ENCODE peak calls at places on chromosome 1, in five cellular contexts. One of them, this sample, is unnamed.

GRCh38 chr1:2240251-2241156 is 12.4 kb downstream of the SKI start:
- DNase-seq in fibroblast of mammary gland: peak; percentile 36
- DNase-seq in left ventricle myocardium inferior: peak; percentile 80
- DNase-seq in Calu3: no peak
- DNase-seq in pancreas: peak; percentile 56
- DNase-seq in this sample: peak; percentile 67

GRCh38 chr1:17606826-17607440 is 67.4 kb downstream of the ARHGEF10L start:
- DNase-seq in left ventricle myocardium inferior: peak; percentile 73
- DNase-seq in fibroblast of mammary gland: peak; percentile 66
- DNase-seq in pancreas: peak; percentile 80
- DNase-seq in Calu3: peak; percentile 69
- DNase-seq in this sample: peak; percentile 77

GRCh38 chr1:159172599-159173291 is 1.3 kb downstream of the CADM3 start:
- DNase-seq in left ventricle myocardium inferior: peak; percentile 33
- DNase-seq in Calu3: no peak
- DNase-seq in pancreas: no peak
- DNase-seq in fibroblast of mammary gland: peak; percentile 49
- DNase-seq in this sample: no peak

GRCh38 chr1:240001177-240001740 is 90.4 kb upstream of the FMN2 start:
- DNase-seq in Calu3: no peak
- DNase-seq in fibroblast of mammary gland: peak; percentile 19
- DNase-seq in pancreas: no peak
- DNase-seq in left ventricle myocardium inferior: no peak
- DNase-seq in this sample: no peak

GRCh38 chr1:230832466-230832865 is 35.9 kb downstream of the C1orf198 start:
- DNase-seq in left ventricle myocardium inferior: no peak
- DNase-seq in pancreas: no peak
- DNase-seq in Calu3: no peak
- DNase-seq in fibroblast of mammary gland: peak; percentile 73
- DNase-seq in this sample: no peak

GRCh38 chr1:116311756-116312691 is 61.0 kb upstream of the ATP1A1 start:
- DNase-seq in pancreas: peak; percentile 67
- DNase-seq in left ventricle myocardium inferior: no peak
- DNase-seq in Calu3: peak; percentile 30
- DNase-seq in fibroblast of mammary gland: no peak
- DNase-seq in this sample: peak; percentile 10

GRCh38 chr1:29450591-29450990 is 214.3 kb downstream of the PTPRU start:
- DNase-seq in left ventricle myocardium inferior: no peak
- DNase-seq in pancreas: no peak
- DNase-seq in Calu3: no peak
- DNase-seq in fibroblast of mammary gland: no peak
- DNase-seq in this sample: no peak

GRCh38 chr1:185767721-185768120 is 33.5 kb downstream of the HMCN1 start:
- DNase-seq in left ventricle myocardium inferior: no peak
- DNase-seq in pancreas: no peak
- DNase-seq in Calu3: no peak
- DNase-seq in fibroblast of mammary gland: no peak
- DNase-seq in this sample: no peak

GRCh38 chr1:154720328-154721301 is 112.6 kb upstream of the ADAR start:
- DNase-seq in fibroblast of mammary gland: no peak
- DNase-seq in pancreas: no peak
- DNase-seq in Calu3: no peak
- DNase-seq in left ventricle myocardium inferior: no peak
- DNase-seq in this sample: no peak

GRCh38 chr1:187471555-187471954 is 642.8 kb downstream of the PLA2G4A start:
- DNase-seq in Calu3: no peak
- DNase-seq in left ventricle myocardium inferior: no peak
- DNase-seq in pancreas: no peak
- DNase-seq in fibroblast of mammary gland: no peak
- DNase-seq in this sample: no peak

GRCh38 chr1:233983811-233984210 is 79.3 kb downstream of the SLC35F3 start:
- DNase-seq in left ventricle myocardium inferior: no peak
- DNase-seq in fibroblast of mammary gland: no peak
- DNase-seq in Calu3: no peak
- DNase-seq in pancreas: no peak
- DNase-seq in this sample: no peak

GRCh38 chr1:94315552-94316116 is 78.2 kb upstream of the ARHGAP29 start:
- DNase-seq in pancreas: no peak
- DNase-seq in left ventricle myocardium inferior: no peak
- DNase-seq in fibroblast of mammary gland: no peak
- DNase-seq in Calu3: no peak
- DNase-seq in this sample: no peak

GRCh38 chr1:192860478-192861185 is 51.8 kb downstream of the RGS2 start:
- DNase-seq in Calu3: no peak
- DNase-seq in left ventricle myocardium inferior: no peak
- DNase-seq in fibroblast of mammary gland: no peak
- DNase-seq in pancreas: no peak
- DNase-seq in this sample: no peak

GRCh38 chr1:101728029-101728428 is 268.7 kb downstream of the OLFM3 start:
- DNase-seq in pancreas: no peak
- DNase-seq in Calu3: no peak
- DNase-seq in left ventricle myocardium inferior: no peak
- DNase-seq in fibroblast of mammary gland: no peak
- DNase-seq in this sample: no peak

GRCh38 chr1:61869691-61870109 is 127.4 kb downstream of the PATJ start:
- DNase-seq in Calu3: no peak
- DNase-seq in left ventricle myocardium inferior: peak; percentile 59
- DNase-seq in pancreas: no peak
- DNase-seq in fibroblast of mammary gland: no peak
- DNase-seq in this sample: no peak

GRCh38 chr1:67211589-67212563 is 45.6 kb downstream of the IL23R start:
- DNase-seq in pancreas: peak; percentile 21
- DNase-seq in left ventricle myocardium inferior: no peak
- DNase-seq in fibroblast of mammary gland: peak; percentile 36
- DNase-seq in Calu3: peak; percentile 50
- DNase-seq in this sample: no peak

GRCh38 chr1:167137285-167138192 is 43.7 kb downstream of the STYXL2 start:
- DNase-seq in fibroblast of mammary gland: no peak
- DNase-seq in Calu3: no peak
- DNase-seq in left ventricle myocardium inferior: no peak
- DNase-seq in pancreas: no peak
- DNase-seq in this sample: no peak

GRCh38 chr1:167435484-167435883 is 82.8 kb downstream of the CD247 start:
- DNase-seq in Calu3: no peak
- DNase-seq in fibroblast of mammary gland: no peak
- DNase-seq in pancreas: no peak
- DNase-seq in left ventricle myocardium inferior: no peak
- DNase-seq in this sample: no peak

GRCh38 chr1:100107696-100108095 is 25.0 kb downstream of the SASS6 start:
- DNase-seq in Calu3: no peak
- DNase-seq in fibroblast of mammary gland: no peak
- DNase-seq in pancreas: no peak
- DNase-seq in left ventricle myocardium inferior: no peak
- DNase-seq in this sample: no peak

GRCh38 chr1:6261615-6261995 is 707 bp upstream of the GPR153 start:
- DNase-seq in left ventricle myocardium inferior: no peak
- DNase-seq in fibroblast of mammary gland: no peak
- DNase-seq in Calu3: no peak
- DNase-seq in pancreas: no peak
- DNase-seq in this sample: no peak

GRCh38 chr1:168443899-168444298 is 99.9 kb downstream of the XCL2 start:
- DNase-seq in pancreas: no peak
- DNase-seq in Calu3: no peak
- DNase-seq in left ventricle myocardium inferior: no peak
- DNase-seq in fibroblast of mammary gland: no peak
- DNase-seq in this sample: no peak

GRCh38 chr1:94061513-94062443 is 59.2 kb downstream of the ABCA4 start:
- DNase-seq in left ventricle myocardium inferior: peak; percentile 56
- DNase-seq in fibroblast of mammary gland: peak; percentile 79
- DNase-seq in pancreas: peak; percentile 77
- DNase-seq in Calu3: peak; percentile 73
- DNase-seq in this sample: peak; percentile 62

GRCh38 chr1:25797939-25798338 is 2.1 kb upstream of the SELENON start:
- DNase-seq in pancreas: peak; percentile 55
- DNase-seq in fibroblast of mammary gland: peak; percentile 32
- DNase-seq in left ventricle myocardium inferior: no peak
- DNase-seq in Calu3: peak; percentile 47
- DNase-seq in this sample: no peak

GRCh38 chr1:6734579-6735397 is 33.2 kb upstream of the DNAJC11 start:
- DNase-seq in left ventricle myocardium inferior: no peak
- DNase-seq in Calu3: no peak
- DNase-seq in fibroblast of mammary gland: peak; percentile 44
- DNase-seq in pancreas: no peak
- DNase-seq in this sample: no peak

GRCh38 chr1:80427886-80428285 is 1372.8 kb upstream of the ADGRL2 start:
- DNase-seq in Calu3: no peak
- DNase-seq in pancreas: no peak
- DNase-seq in fibroblast of mammary gland: no peak
- DNase-seq in left ventricle myocardium inferior: no peak
- DNase-seq in this sample: no peak

GRCh38 chr1:20896824-20897223 is 109.7 kb upstream of the HP1BP3 start:
- DNase-seq in Calu3: no peak
- DNase-seq in fibroblast of mammary gland: peak; percentile 61
- DNase-seq in left ventricle myocardium inferior: no peak
- DNase-seq in pancreas: no peak
- DNase-seq in this sample: no peak

GRCh38 chr1:20115479-20115878 is 3.9 kb downstream of the PLA2G2D start:
- DNase-seq in Calu3: no peak
- DNase-seq in fibroblast of mammary gland: no peak
- DNase-seq in pancreas: no peak
- DNase-seq in left ventricle myocardium inferior: no peak
- DNase-seq in this sample: no peak

GRCh38 chr1:19987719-19988118 is 8.3 kb upstream of the PLA2G2A start:
- DNase-seq in pancreas: no peak
- DNase-seq in fibroblast of mammary gland: no peak
- DNase-seq in Calu3: no peak
- DNase-seq in left ventricle myocardium inferior: no peak
- DNase-seq in this sample: no peak

GRCh38 chr1:193919827-193920226 is 733.4 kb upstream of the B3GALT2 start:
- DNase-seq in Calu3: no peak
- DNase-seq in fibroblast of mammary gland: no peak
- DNase-seq in pancreas: no peak
- DNase-seq in left ventricle myocardium inferior: no peak
- DNase-seq in this sample: no peak

GRCh38 chr1:221644663-221645258 is 97.1 kb downstream of the DUSP10 start:
- DNase-seq in left ventricle myocardium inferior: no peak
- DNase-seq in Calu3: no peak
- DNase-seq in fibroblast of mammary gland: no peak
- DNase-seq in pancreas: no peak
- DNase-seq in this sample: no peak

GRCh38 chr1:180964609-180965008 is 51.9 kb downstream of the KIAA1614 start:
- DNase-seq in Calu3: no peak
- DNase-seq in pancreas: no peak
- DNase-seq in left ventricle myocardium inferior: no peak
- DNase-seq in fibroblast of mammary gland: no peak
- DNase-seq in this sample: no peak

GRCh38 chr1:74199504-74199903 is 1.5 kb downstream of the FPGT start:
- DNase-seq in fibroblast of mammary gland: no peak
- DNase-seq in pancreas: no peak
- DNase-seq in Calu3: no peak
- DNase-seq in left ventricle myocardium inferior: no peak
- DNase-seq in this sample: no peak

GRCh38 chr1:208202333-208202987 is 41.7 kb downstream of the PLXNA2 start:
- DNase-seq in pancreas: no peak
- DNase-seq in fibroblast of mammary gland: no peak
- DNase-seq in left ventricle myocardium inferior: no peak
- DNase-seq in Calu3: no peak
- DNase-seq in this sample: no peak

GRCh38 chr1:209936125-209936524 is 1.9 kb upstream of the SYT14 start:
- DNase-seq in fibroblast of mammary gland: no peak
- DNase-seq in left ventricle myocardium inferior: no peak
- DNase-seq in pancreas: no peak
- DNase-seq in Calu3: no peak
- DNase-seq in this sample: no peak
- TF ChIP-seq CTCF in fibroblast of mammary gland: no peak
- TF ChIP-seq CTCF in left ventricle myocardium inferior: no peak
- TF ChIP-seq CTCF in pancreas: no peak
- TF ChIP-seq CTCF in Calu3: no peak
- TF ChIP-seq CTCF in this sample: no peak

GRCh38 chr1:44170281-44170823 is 28.9 kb upstream of the KLF18 start:
- DNase-seq in Calu3: no peak
- DNase-seq in left ventricle myocardium inferior: no peak
- DNase-seq in pancreas: no peak
- DNase-seq in fibroblast of mammary gland: peak; percentile 79
- DNase-seq in this sample: no peak
- TF ChIP-seq CTCF in Calu3: peak; percentile 27
- TF ChIP-seq CTCF in left ventricle myocardium inferior: no peak
- TF ChIP-seq CTCF in pancreas: no peak
- TF ChIP-seq CTCF in fibroblast of mammary gland: no peak
- TF ChIP-seq CTCF in this sample: no peak

GRCh38 chr1:195761102-195761501 is 847.1 kb downstream of the KCNT2 start:
- DNase-seq in pancreas: no peak
- DNase-seq in fibroblast of mammary gland: no peak
- DNase-seq in Calu3: no peak
- DNase-seq in left ventricle myocardium inferior: no peak
- DNase-seq in this sample: no peak
- TF ChIP-seq CTCF in pancreas: no peak
- TF ChIP-seq CTCF in fibroblast of mammary gland: no peak
- TF ChIP-seq CTCF in Calu3: no peak
- TF ChIP-seq CTCF in left ventricle myocardium inferior: no peak
- TF ChIP-seq CTCF in this sample: no peak

GRCh38 chr1:220529530-220529920 is 1.6 kb downstream of the MARK1 start:
- DNase-seq in left ventricle myocardium inferior: no peak
- DNase-seq in fibroblast of mammary gland: no peak
- DNase-seq in Calu3: no peak
- DNase-seq in pancreas: no peak
- DNase-seq in this sample: no peak
- TF ChIP-seq CTCF in left ventricle myocardium inferior: no peak
- TF ChIP-seq CTCF in fibroblast of mammary gland: no peak
- TF ChIP-seq CTCF in Calu3: no peak
- TF ChIP-seq CTCF in pancreas: no peak
- TF ChIP-seq CTCF in this sample: no peak

This sample was measured in dorsolateral prefrontal cortex.